ENCODE peak calls at places on chromosomes 16 and 17, in five cellular contexts. I is endodermal cell, C is Caco-2, Q is A549, X is testis. G is an unnamed sample.

GRCh38 chr17:17186551-17187505 is 19.3 kb downstream of the PLD6 start:
- DNase-seq in I (peak; percentile 64), C (no peak), Q (no peak), X (no peak), G (peak; percentile 29)

GRCh38 chr17:57927048-57927723 is 28.0 kb downstream of the CUEDC1 start:
- DNase-seq in I (peak; percentile 89), C (no peak), Q (no peak), X (peak; percentile 39), G (peak; percentile 72)

GRCh38 chr17:82065193-82065637 is 389 bp downstream of the DUS1L start:
- DNase-seq in I (no peak), C (no peak), Q (no peak), X (no peak), G (peak; percentile 46)

GRCh38 chr16:48323783-48324775 is 61.1 kb downstream of the SIAH1 start:
- DNase-seq in I (no peak), C (no peak), Q (no peak), X (no peak), G (no peak)

GRCh38 chr17:49343273-49343672 is 18.8 kb downstream of the ZNF652 start:
- DNase-seq in I (no peak), C (no peak), Q (no peak), X (no peak), G (peak; percentile 51)

GRCh38 chr17:57713140-57713539 is 32.0 kb downstream of the CCDC182 start:
- DNase-seq in I (peak; percentile 18), C (no peak), Q (no peak), X (no peak), G (no peak)

GRCh38 chr16:48384305-48384981 is 770 bp downstream of the SIAH1 start:
- DNase-seq in I (peak; percentile 85), C (peak; percentile 74), Q (peak; percentile 64), X (peak; percentile 77), G (peak; percentile 85)

GRCh38 chr16:55401036-55401435 is 77.0 kb downstream of the IRX6 start:
- DNase-seq in I (no peak), C (no peak), Q (no peak), X (no peak), G (no peak)

GRCh38 chr17:20151174-20151573 is 142.0 kb downstream of the SPECC1 start:
- DNase-seq in I (no peak), C (no peak), Q (no peak), X (no peak), G (no peak)

GRCh38 chr17:31387438-31387837 is 4.0 kb upstream of the RAB11FIP4 start:
- DNase-seq in I (no peak), C (no peak), Q (no peak), X (no peak), G (no peak)

GRCh38 chr17:72349508-72350472 is 229.0 kb downstream of the SOX9 start:
- DNase-seq in I (no peak), C (no peak), Q (no peak), X (no peak), G (no peak)

GRCh38 chr16:86921289-86921688 is 342.9 kb downstream of the FOXL1 start:
- DNase-seq in I (no peak), C (no peak), Q (no peak), X (no peak), G (no peak)

GRCh38 chr17:80256034-80256350 is 4.7 kb upstream of the RNF213 start:
- DNase-seq in I (no peak), C (no peak), Q (no peak), X (no peak), G (no peak)

GRCh38 chr17:75460295-75460694 is 3.9 kb downstream of the TMEM94 start:
- DNase-seq in I (no peak), C (peak; percentile 21), Q (no peak), X (no peak), G (no peak)

GRCh38 chr17:80743181-80743771 is 198.6 kb downstream of the RPTOR start:
- DNase-seq in I (no peak), C (no peak), Q (no peak), X (no peak), G (no peak)

GRCh38 chr17:45332989-45333701 is 16.3 kb upstream of the MAP3K14 start:
- DNase-seq in I (peak; percentile 51), C (no peak), Q (no peak), X (no peak), G (peak; percentile 45)

GRCh38 chr16:19583665-19584300 is 28.3 kb downstream of the VPS35L start:
- DNase-seq in I (peak; percentile 54), C (peak; percentile 36), Q (peak; percentile 68), X (peak; percentile 48), G (peak; percentile 73)

GRCh38 chr17:48054238-48055185 is 6.4 kb downstream of the NFE2L1 start:
- DNase-seq in I (peak; percentile 100), C (peak; percentile 53), Q (no peak), X (peak; percentile 96), G (peak; percentile 97)

GRCh38 chr16:14011006-14011405 is 60.1 kb upstream of the MRTFB start:
- DNase-seq in I (no peak), C (no peak), Q (no peak), X (no peak), G (no peak)

GRCh38 chr17:76176701-76177574 is 35.9 kb upstream of the FOXJ1 start:
- DNase-seq in I (peak; percentile 67), C (no peak), Q (no peak), X (no peak), G (no peak)

GRCh38 chr16:57379579-57379978 is 7.3 kb downstream of the CX3CL1 start:
- DNase-seq in I (no peak), C (no peak), Q (peak; percentile 85), X (no peak), G (no peak)

GRCh38 chr17:77285594-77286390 is 145.0 kb downstream of the SEC14L1 start:
- DNase-seq in I (no peak), C (no peak), Q (peak; percentile 89), X (no peak), G (peak; percentile 95)
- TF ChIP-seq CTCF in I (no peak), C (no peak), Q (no peak), X (no peak), G (no peak)

GRCh38 chr17:39618252-39618913 is 8.4 kb upstream of the PPP1R1B start:
- DNase-seq in I (peak; percentile 78), C (no peak), Q (no peak), X (no peak), G (no peak)

GRCh38 chr17:39618956-39619785 is 7.6 kb upstream of the PPP1R1B start:
- DNase-seq in I (no peak), C (no peak), Q (no peak), X (no peak), G (no peak)

GRCh38 chr17:39617446-39618251 is 9.1 kb upstream of the PPP1R1B start:
- DNase-seq in I (peak; percentile 80), C (peak; percentile 46), Q (peak; percentile 79), X (peak; percentile 83), G (peak; percentile 74)

GRCh38 chr17:39621523-39622379 is 5.0 kb upstream of the PPP1R1B start:
- DNase-seq in I (peak; percentile 99), C (peak; percentile 92), Q (peak; percentile 86), X (peak; percentile 94), G (peak; percentile 84)

GRCh38 chr17:39619786-39620101 is 7.0 kb upstream of the PPP1R1B start:
- DNase-seq in I (no peak), C (no peak), Q (no peak), X (no peak), G (no peak)
- H3K4me1 ChIP-seq in I (no peaks in the 10 kb centered on the region), C (peaks cover 14% of the 10 kb centered on the region), Q (peaks cover 13% of the 10 kb centered on the region), X (peaks cover 6% of the 10 kb centered on the region), G (peaks cover 5% of the 10 kb centered on the region)

GRCh38 chr16:17457997-17458396 is 12.8 kb downstream of the XYLT1 start:
- DNase-seq in I (no peak), C (no peak), Q (no peak), X (no peak), G (no peak)
- TF ChIP-seq CTCF in I (no peak), C (no peak), Q (no peak), X (no peak), G (no peak)

GRCh38 chr17:6642592-6642991 is 1.7 kb downstream of the TXNDC17 start:
- DNase-seq in I (no peak), C (no peak), Q (no peak), X (no peak), G (no peak)

GRCh38 chr17:6641374-6641818 is 536 bp downstream of the TXNDC17 start:
- DNase-seq in I (no peak), C (no peak), Q (no peak), X (no peak), G (no peak)

GRCh38 chr17:6640536-6641373 is at the start of the genes KIAA0753 and TXNDC17:
- DNase-seq in I (peak; percentile 98), C (peak; percentile 83), Q (peak; percentile 94), X (peak; percentile 94), G (peak; percentile 93)

GRCh38 chr17:6639651-6640535 is 618 bp downstream of the KIAA0753 start:
- DNase-seq in I (peak; percentile 80), C (peak; percentile 37), Q (peak; percentile 43), X (no peak), G (peak; percentile 59)

GRCh38 chr17:6643460-6644125 is 2.7 kb downstream of the TXNDC17 start:
- DNase-seq in I (no peak), C (no peak), Q (no peak), X (no peak), G (peak; percentile 66)
- H3K4me1 ChIP-seq in I (peaks cover 12% of the 10 kb centered on the region), C (no peaks in the 10 kb centered on the region), Q (peaks cover 21% of the 10 kb centered on the region), X (peaks cover 18% of the 10 kb centered on the region), G (peaks cover 24% of the 10 kb centered on the region)

DNA sequence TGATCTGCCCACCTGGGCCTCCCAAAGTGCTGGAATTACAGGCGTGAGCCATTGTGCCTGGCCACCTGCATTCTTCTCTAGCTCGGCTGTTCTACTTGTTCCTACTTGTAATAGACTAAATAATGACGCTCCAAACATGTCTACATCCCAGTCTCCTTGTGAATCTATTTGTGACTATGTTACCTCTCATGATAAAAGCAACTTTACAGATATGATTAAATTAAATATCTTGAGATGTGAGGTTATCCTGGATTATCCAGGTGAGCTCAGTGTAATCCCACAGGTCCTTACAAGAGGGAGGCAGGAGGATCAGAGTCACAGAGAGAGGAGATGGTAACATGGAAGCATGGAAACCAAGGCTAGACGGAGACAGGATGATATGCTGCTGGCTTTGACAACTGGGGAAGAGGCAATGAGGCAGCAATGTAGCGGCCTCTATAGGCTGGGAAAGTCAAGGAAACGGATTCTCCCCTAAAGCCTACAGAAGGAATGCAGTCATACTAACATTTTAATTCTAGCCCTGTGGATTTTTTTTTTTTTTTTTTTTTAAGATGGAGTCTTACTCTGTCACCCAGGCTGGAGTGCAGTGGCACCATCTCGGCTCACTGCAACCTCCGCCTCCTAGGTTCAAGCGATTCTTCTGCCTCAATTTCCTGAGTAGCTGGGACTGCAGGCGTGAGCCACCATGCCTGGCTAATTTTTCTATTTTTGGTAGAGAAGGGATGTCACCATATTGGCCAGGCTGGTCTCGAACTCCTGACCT is 5.0 kb upstream of the LASP1 start:
- DNase-seq in I (peak; percentile 82), C (no peak), Q (peak; percentile 78), X (no peak), G (peak; percentile 40)
- TF ChIP-seq CTCF in I (peak; percentile 76), C (no peak), Q (peak; percentile 34), X (no peak), G (peak; percentile 62)

G was measured in cardiac muscle cell.